ENCODE peak calls at places on chromosomes 7 and 10, in seven cellular contexts. B, O, F, Z, U, E and L are unnamed samples.
A peak's percentile ranks its signal among the peaks of the same experiment; 100 is the strongest.

GRCh38 chr7:5393748-5394147 is 29.9 kb downstream of the TNRC18 start:
- DNase-seq in F (no peak), O (no peak), B (no peak), E (no peak), Z (no peak), U (no peak), L (no peak)

GRCh38 chr7:55641811-55642210 is 69.5 kb upstream of the VOPP1 start:
- DNase-seq in O (no peak), E (no peak), Z (peak; percentile 21), F (no peak), B (no peak), U (no peak), L (peak; percentile 41)

GRCh38 chr7:88357295-88357694 is 50.6 kb upstream of the STEAP4 start:
- DNase-seq in E (no peak), F (no peak), O (peak; percentile 21), U (no peak), Z (peak; percentile 63), B (peak; percentile 45), L (peak; percentile 78)

GRCh38 chr7:92841192-92841591 is 4.8 kb upstream of the CDK6 start:
- DNase-seq in O (no peak), B (no peak), F (no peak), E (peak; percentile 9), U (no peak), Z (no peak), L (no peak)

GRCh38 chr10:126014309-126014708 is 117.9 kb downstream of the FANK1 start:
- DNase-seq in F (no peak), B (no peak), U (no peak), E (peak; percentile 63), Z (peak; percentile 51), O (no peak), L (peak; percentile 90)

GRCh38 chr10:129329375-129330040 is 137.5 kb upstream of the MGMT start:
- DNase-seq in E (no peak), Z (no peak), U (no peak), B (no peak), F (no peak), O (no peak), L (no peak)

GRCh38 chr10:110777017-110777416 is 94.7 kb upstream of the PDCD4 start:
- DNase-seq in Z (no peak), B (no peak), E (no peak), O (no peak), U (no peak), F (no peak), L (no peak)

GRCh38 chr7:100389437-100390088 is 16.3 kb downstream of the PILRA start:
- DNase-seq in F (no peak), U (no peak), B (no peak), Z (no peak), O (no peak), E (no peak), L (no peak)

GRCh38 chr7:95915731-95916130 is 143.4 kb downstream of the DYNC1I1 start:
- DNase-seq in B (no peak), F (no peak), Z (no peak), O (no peak), U (no peak), E (no peak), L (no peak)